ENCODE peak calls at places on chromosomes 6 and 20, in four cellular contexts. B, V, N and A are unnamed samples.

GRCh38 chr6:43172127-43173007 is 1.3 kb downstream of the SRF start:
- DNase-seq in B (no peak), V (peak), N (peak), A (no peak)

GRCh38 chr20:63268671-63269439 is 3.8 kb upstream of the ARFGAP1 start:
- DNase-seq in B (no peak), V (no peak), N (no peak), A (no peak)

GRCh38 chr20:63060057-63060991 is 53.6 kb upstream of the BHLHE23 start:
- DNase-seq in B (no peak), V (no peak), N (no peak), A (no peak)

GRCh38 chr6:156991971-156992370 is 214.8 kb downstream of the ARID1B start:
- DNase-seq in B (no peak), V (no peak), N (no peak), A (no peak)

GRCh38 chr20:56391596-56392281 is at the start of gene AURKA:
- DNase-seq in B (no peak), V (no peak), N (no peak), A (no peak)

GRCh38 chr6:153117986-153118886 is 12.8 kb downstream of the RGS17 start:
- DNase-seq in B (peak), V (peak), N (no peak), A (no peak)

GRCh38 chr6:51818520-51819022 is 268.8 kb downstream of the PKHD1 start:
- DNase-seq in B (no peak), V (no peak), N (no peak), A (no peak)

GRCh38 chr6:10414766-10415592 is at the start of gene TFAP2A:
- DNase-seq in B (no peak), V (no peak), N (no peak), A (no peak)

GRCh38 chr6:24854077-24854670 is 55.5 kb upstream of the ARMH2 start:
- DNase-seq in B (no peak), V (no peak), N (no peak), A (no peak)

GRCh38 chr20:44707259-44707580 is 7.9 kb upstream of the CCN5 start:
- DNase-seq in B (no peak), V (no peak), N (no peak), A (no peak)

GRCh38 chr20:44705364-44706094 is 9.6 kb upstream of the CCN5 start:
- DNase-seq in B (no peak), V (no peak), N (no peak), A (no peak)

GRCh38 chr20:44704551-44704971 is 10.6 kb upstream of the CCN5 start:
- DNase-seq in B (no peak), V (no peak), N (no peak), A (no peak)

GRCh38 chr20:44703956-44704488 is 11.1 kb upstream of the CCN5 start:
- DNase-seq in B (no peak), V (no peak), N (no peak), A (no peak)

GRCh38 chr20:44706371-44707258 is 8.6 kb upstream of the CCN5 start:
- DNase-seq in B (no peak), V (no peak), N (no peak), A (no peak)
- TF ChIP-seq SPI1 in B (no peak), V (no peak), N (no peak), A (no peak)

GRCh38 chr20:60246751-60247150 is 288.5 kb downstream of the CDH26 start:
- DNase-seq in B (no peak), V (no peak), N (no peak), A (no peak)

GRCh38 chr20:60240986-60241385 is 282.8 kb downstream of the CDH26 start:
- DNase-seq in B (no peak), V (no peak), N (no peak), A (no peak)

GRCh38 chr20:60239981-60240380 is 281.8 kb downstream of the CDH26 start:
- DNase-seq in B (no peak), V (no peak), N (no peak), A (no peak)

GRCh38 chr20:60244373-60245146 is 286.3 kb downstream of the CDH26 start:
- DNase-seq in B (no peak), V (no peak), N (no peak), A (no peak)

GRCh38 chr20:60242836-60243520 is 284.8 kb downstream of the CDH26 start:
- DNase-seq in B (no peak), V (no peak), N (no peak), A (no peak)
- TF ChIP-seq SPI1 in B (no peak), V (no peak), N (no peak), A (no peak)

DNA sequence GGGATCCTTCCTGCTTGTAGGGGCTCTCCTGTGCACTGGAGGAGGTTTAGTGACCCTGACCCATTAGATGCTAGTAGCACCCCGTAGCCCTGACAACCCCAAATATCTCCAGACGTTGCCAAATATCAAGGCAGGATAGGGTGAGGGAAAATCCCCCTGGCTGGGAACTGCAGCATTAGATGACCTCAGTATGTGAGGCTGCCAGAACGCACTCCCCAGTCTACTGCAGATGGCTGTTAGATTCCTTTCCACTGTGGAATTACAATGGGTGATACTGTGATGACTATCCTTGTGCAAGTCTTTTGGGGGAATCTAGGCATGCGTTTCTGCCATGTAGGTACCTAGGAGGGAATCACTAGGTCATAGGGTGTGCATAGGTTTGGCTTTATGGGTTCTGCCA is 226.3 kb upstream of the KCNG1 start:
- DNase-seq in B (no peak), V (no peak), N (no peak), A (no peak)
- TF ChIP-seq SPI1 in B (no peak), V (no peak), N (no peak), A (no peak)

GRCh38 chr6:162364488-162364887 is 363.1 kb downstream of the PRKN start:
- DNase-seq in B (no peak), V (no peak), N (no peak), A (no peak)

GRCh38 chr6:162363757-162364156 is 363.8 kb downstream of the PRKN start:
- DNase-seq in B (no peak), V (peak), N (no peak), A (no peak)

GRCh38 chr6:162361168-162361567 is 366.4 kb downstream of the PRKN start:
- DNase-seq in B (no peak), V (no peak), N (no peak), A (no peak)

GRCh38 chr6:162358625-162359024 is 368.9 kb downstream of the PRKN start:
- DNase-seq in B (no peak), V (no peak), N (no peak), A (no peak)
- TF ChIP-seq SPI1 in B (no peak), V (no peak), N (no peak), A (no peak)